ENCODE peak calls at places on chromosomes 5 and 9, in nine cellular contexts. I is MM.1S; X is HEK293T; W is NCI-H2171 treated with DMSO at 0.1 percent for 48 hours; S is GM13976; H is iPS-NIHi11; V is CD8-positive, alpha-beta T cell; Q is HTR-8/SVneo; M is activated CD8-positive, alpha-beta memory T cell treated with anti-CD3 and anti-CD28 coated beads for 24 hours. T is an unnamed sample.
A peak's percentile ranks its signal among the peaks of the same experiment; 100 is the strongest.

GRCh38 chr9:29830815-29831214 is 2257.5 kb upstream of the C9orf72 start:
- DNase-seq in I (no peak), X (peak; percentile 20), W (peak; percentile 1), S (no peak), H (peak; percentile 46), V (no peak), Q (no peak), M (no peak), T (no peak)

GRCh38 chr9:86945868-86946711 is 1.2 kb downstream of the GAS1 start:
- DNase-seq in I (peak; percentile 76), X (peak; percentile 43), W (peak; percentile 61), S (peak; percentile 42), H (peak; percentile 55), V (peak; percentile 40), Q (peak; percentile 20), M (peak; percentile 82), T (peak; percentile 74)

GRCh38 chr9:89919171-89919681 is 314.4 kb downstream of the GADD45G start:
- DNase-seq in I (peak; percentile 54), X (no peak), W (peak; percentile 9), S (peak; percentile 78), H (peak; percentile 64), V (no peak), Q (no peak), M (peak; percentile 69), T (peak; percentile 22)

GRCh38 chr9:98572054-98572627 is 136.6 kb downstream of the GABBR2 start:
- DNase-seq in I (no peak), X (no peak), W (no peak), S (no peak), H (no peak), V (no peak), Q (no peak), M (no peak), T (no peak)

GRCh38 chr5:131587541-131587940 is 47.5 kb downstream of the RAPGEF6 start:
- DNase-seq in I (no peak), X (no peak), W (no peak), S (no peak), H (no peak), V (no peak), Q (no peak), M (no peak), T (no peak)

GRCh38 chr9:69276775-69277174 is 48.2 kb upstream of the ENTREP1 start:
- DNase-seq in I (no peak), X (no peak), W (peak; percentile 5), S (no peak), H (no peak), V (no peak), Q (no peak), M (no peak), T (no peak)

GRCh38 chr5:137693951-137694721 is 41.8 kb downstream of the KLHL3 start:
- DNase-seq in I (no peak), X (no peak), W (no peak), S (no peak), H (no peak), V (no peak), Q (no peak), M (no peak), T (no peak)

GRCh38 chr5:171630047-171630669 is 155.5 kb upstream of the SMIM23 start:
- DNase-seq in I (peak; percentile 48), X (peak; percentile 89), W (peak; percentile 59), S (no peak), H (peak; percentile 87), V (no peak), Q (peak; percentile 80), M (no peak), T (no peak)

GRCh38 chr9:108185613-108186012 is 670.2 kb downstream of the ACTL7B start:
- DNase-seq in I (no peak), X (no peak), W (peak; percentile 48), S (no peak), H (no peak), V (no peak), Q (no peak), M (no peak), T (no peak)

GRCh38 chr5:81906086-81906485 is 65.7 kb upstream of the ATG10 start:
- DNase-seq in I (no peak), X (no peak), W (no peak), S (no peak), H (no peak), V (no peak), Q (no peak), M (no peak), T (no peak)

GRCh38 chr5:153552886-153553285 is 62.4 kb downstream of the GRIA1 start:
- DNase-seq in I (no peak), X (no peak), W (no peak), S (no peak), H (no peak), V (no peak), Q (no peak), M (no peak), T (no peak)

GRCh38 chr9:37034320-37034937 is 361 bp upstream of the PAX5 start:
- DNase-seq in I (peak; percentile 54), X (no peak), W (peak; percentile 49), S (peak; percentile 82), H (peak; percentile 76), V (no peak), Q (no peak), M (peak; percentile 72), T (peak; percentile 34)

GRCh38 chr9:117073539-117074336 is 341.1 kb downstream of the ASTN2 start:
- DNase-seq in I (peak; percentile 59), X (peak; percentile 39), W (peak; percentile 31), S (peak; percentile 59), H (peak; percentile 60), V (no peak), Q (peak; percentile 3), M (no peak), T (no peak)

GRCh38 chr5:166068547-166069335 is 2222.7 kb upstream of the WWC1 start:
- DNase-seq in I (no peak), X (no peak), W (no peak), S (no peak), H (no peak), V (no peak), Q (peak; percentile 25), M (no peak), T (no peak)

GRCh38 chr9:129609486-129610192 is 11.3 kb downstream of the C9orf50 start:
- DNase-seq in I (peak; percentile 13), X (no peak), W (no peak), S (peak; percentile 79), H (peak; percentile 68), V (peak; percentile 73), Q (no peak), M (peak; percentile 82), T (peak; percentile 33)

GRCh38 chr5:33153891-33154290 is 286.9 kb upstream of the TARS1 start:
- DNase-seq in I (no peak), X (no peak), W (no peak), S (no peak), H (no peak), V (no peak), Q (no peak), M (no peak), T (no peak)

GRCh38 chr5:10201223-10201868 is 48.3 kb downstream of the ATPSCKMT start:
- DNase-seq in I (no peak), X (no peak), W (peak; percentile 43), S (no peak), H (peak; percentile 59), V (no peak), Q (no peak), M (no peak), T (no peak)

GRCh38 chr9:90012825-90013425 is 408.1 kb downstream of the GADD45G start:
- DNase-seq in I (no peak), X (no peak), W (peak; percentile 34), S (no peak), H (no peak), V (no peak), Q (no peak), M (no peak), T (no peak)

GRCh38 chr5:143002459-143003327 is 232.5 kb downstream of the ARHGAP26 start:
- DNase-seq in I (peak; percentile 71), X (peak; percentile 32), W (peak; percentile 13), S (peak; percentile 58), H (peak; percentile 52), V (peak; percentile 47), Q (peak; percentile 38), M (peak; percentile 76), T (peak; percentile 52)

GRCh38 chr9:83299556-83299955 is 236.6 kb upstream of the RASEF start:
- DNase-seq in I (no peak), X (no peak), W (no peak), S (no peak), H (no peak), V (no peak), Q (peak; percentile 5), M (no peak), T (no peak)

GRCh38 chr9:98259791-98260190 is 4.3 kb upstream of the TBC1D2 start:
- DNase-seq in I (no peak), X (no peak), W (no peak), S (no peak), H (no peak), V (no peak), Q (no peak), M (no peak), T (no peak)

T was measured in activated naive CD4-positive, alpha-beta T cell treated with anti-CD3 and anti-CD28 coated beads, Interleukin-2, amount 50 U/mL, for 16 hours.